ENCODE peak calls at places on chromosome 21, in ten cellular contexts. T is NCI-H69; G is esophagus muscularis mucosa; V is activated effector memory CD4-positive, alpha-beta T cell treated with Interleukin-2 at 50 U/mL for 16 hours; Z is pons; N is H4; E is Caco-2; C is EL; D is mucosa of gallbladder; M is substantia nigra. Q is an unnamed sample.

GRCh38 chr21:45947296-45947695 is 34.3 kb upstream of the COL6A1 start:
- DNase-seq in T (peak; percentile 41), G (no peak), V (no peak), Z (no peak), N (no peak), E (no peak), C (no peak), D (no peak), M (no peak), Q (peak; percentile 24)

GRCh38 chr21:16563795-16564194 is 834.0 kb downstream of the USP25 start:
- DNase-seq in T (no peak), G (no peak), V (no peak), Z (no peak), N (peak; percentile 58), E (peak; percentile 72), C (peak; percentile 83), D (peak; percentile 32), M (no peak), Q (no peak)

GRCh38 chr21:34878501-34878900 is 170.6 kb downstream of the RUNX1 start:
- DNase-seq in T (peak; percentile 26), G (no peak), V (no peak), Z (no peak), N (no peak), E (no peak), C (no peak), D (peak; percentile 56), M (no peak), Q (no peak)

GRCh38 chr21:42929969-42930368 is 4.5 kb upstream of the ERVH48-1 start:
- DNase-seq in T (no peak), G (no peak), V (no peak), Z (no peak), N (no peak), E (no peak), C (no peak), D (no peak), M (no peak), Q (no peak)

GRCh38 chr21:42109873-42110525 is 38.9 kb downstream of the UMODL1 start:
- DNase-seq in T (no peak), G (no peak), V (no peak), Z (no peak), N (no peak), E (no peak), C (no peak), D (no peak), M (no peak), Q (no peak)

GRCh38 chr21:46078322-46078981 is 19.5 kb upstream of the COL6A2 start:
- DNase-seq in T (no peak), G (peak; percentile 91), V (no peak), Z (no peak), N (no peak), E (no peak), C (peak; percentile 21), D (no peak), M (no peak), Q (no peak)

GRCh38 chr21:42905195-42905594 is 12.1 kb downstream of the NDUFV3 start:
- DNase-seq in T (no peak), G (no peak), V (no peak), Z (no peak), N (no peak), E (no peak), C (no peak), D (no peak), M (no peak), Q (no peak)

GRCh38 chr21:37225440-37225839 is 41.7 kb downstream of the VPS26C start:
- DNase-seq in T (no peak), G (no peak), V (peak; percentile 13), Z (no peak), N (no peak), E (no peak), C (no peak), D (no peak), M (no peak), Q (no peak)

GRCh38 chr21:34883501-34884271 is 165.4 kb downstream of the RUNX1 start:
- DNase-seq in T (no peak), G (peak; percentile 37), V (no peak), Z (no peak), N (no peak), E (no peak), C (no peak), D (no peak), M (no peak), Q (no peak)

GRCh38 chr21:41966341-41966833 is 12.6 kb upstream of the C2CD2 start:
- DNase-seq in T (no peak), G (peak; percentile 60), V (no peak), Z (no peak), N (no peak), E (no peak), C (peak; percentile 67), D (no peak), M (no peak), Q (no peak)

GRCh38 chr21:46060596-46061061 is 37.3 kb upstream of the COL6A2 start:
- DNase-seq in T (no peak), G (no peak), V (no peak), Z (peak; percentile 3), N (peak; percentile 89), E (no peak), C (peak; percentile 99), D (peak; percentile 47), M (no peak), Q (no peak)

GRCh38 chr21:45986316-45987051 is 4.9 kb downstream of the COL6A1 start:
- DNase-seq in T (no peak), G (no peak), V (no peak), Z (no peak), N (no peak), E (no peak), C (no peak), D (no peak), M (no peak), Q (no peak)

GRCh38 chr21:35460441-35460840 is 411.3 kb upstream of the RUNX1 start:
- DNase-seq in T (no peak), G (no peak), V (no peak), Z (no peak), N (no peak), E (no peak), C (no peak), D (no peak), M (no peak), Q (no peak)

GRCh38 chr21:32516729-32517649 is 68.3 kb downstream of the TCP10L start:
- DNase-seq in T (peak; percentile 27), G (no peak), V (no peak), Z (no peak), N (peak; percentile 87), E (no peak), C (peak; percentile 90), D (peak; percentile 23), M (no peak), Q (no peak)

GRCh38 chr21:33936221-33937038 is 20.8 kb upstream of the ATP5PO start:
- DNase-seq in T (no peak), G (no peak), V (peak; percentile 49), Z (no peak), N (no peak), E (no peak), C (no peak), D (no peak), M (no peak), Q (no peak)

GRCh38 chr21:36709030-36709867 is 10.3 kb downstream of the SIM2 start:
- DNase-seq in T (no peak), G (no peak), V (no peak), Z (no peak), N (no peak), E (no peak), C (no peak), D (no peak), M (no peak), Q (no peak)

GRCh38 chr21:45508607-45509565 is 33.4 kb downstream of the SLC19A1 start:
- DNase-seq in T (peak; percentile 26), G (no peak), V (no peak), Z (no peak), N (no peak), E (no peak), C (no peak), D (no peak), M (no peak), Q (no peak)